ENCODE peak calls at places on chromosomes 16 and 17, in nine cellular contexts. H is endodermal cell; K is mammary epithelial cell; M is CD8-positive, alpha-beta T cell; W is GM23248; Q is adrenal gland; D is cardiac muscle cell; E is lung; S is GM23338. G is an unnamed sample. For H3K4me1 and H3K27me3, the result is how much of the 10 kb centered on the place peaks cover.

GRCh38 chr17:50274142-50274944 is at the start of gene TMEM92:
- DNase-seq in H (peak), K (no peak), M (no peak), W (peak), Q (no peak), D (no peak), E (peak), S (peak), G (peak)

GRCh38 chr16:75506107-75506506 is 10.9 kb upstream of the CHST6 start:
- DNase-seq in H (no peak), K (no peak), M (no peak), W (peak), Q (no peak), D (no peak), E (no peak), S (no peak), G (no peak)

GRCh38 chr17:43891851-43892671 is 15.3 kb downstream of the MPP2 start:
- DNase-seq in H (peak), K (no peak), M (no peak), W (peak), Q (no peak), D (no peak), E (no peak), S (peak), G (no peak)

GRCh38 chr16:53614346-53614745 is 89.3 kb downstream of the RPGRIP1L start:
- DNase-seq in H (no peak), K (no peak), M (no peak), W (peak), Q (no peak), D (peak), E (no peak), S (no peak), G (peak)

GRCh38 chr16:84730406-84731106 is 30.8 kb downstream of the USP10 start:
- DNase-seq in H (no peak), K (peak), M (no peak), W (peak), Q (peak), D (peak), E (peak), S (peak), G (peak)

GRCh38 chr16:88013091-88013609 is 61.9 kb downstream of the BANP start:
- DNase-seq in H (peak), K (no peak), M (no peak), W (no peak), Q (peak), D (no peak), E (no peak), S (no peak), G (peak)

GRCh38 chr17:44878627-44879221 is 20.5 kb downstream of the EFTUD2 start:
- DNase-seq in H (peak), K (no peak), M (no peak), W (peak), Q (peak), D (peak), E (no peak), S (peak), G (no peak)

GRCh38 chr16:22673463-22673862 is 140.5 kb upstream of the HS3ST2 start:
- DNase-seq in H (no peak), K (no peak), M (no peak), W (peak), Q (no peak), D (no peak), E (no peak), S (no peak), G (no peak)

GRCh38 chr16:53084736-53085538 is 30.1 kb downstream of the CHD9 start:
- DNase-seq in H (no peak), K (no peak), M (no peak), W (no peak), Q (no peak), D (peak), E (no peak), S (no peak), G (peak)

GRCh38 chr17:18041776-18042175 is 2.6 kb downstream of the GID4 start:
- DNase-seq in H (no peak), K (peak), M (no peak), W (peak), Q (no peak), D (peak), E (no peak), S (no peak), G (peak)

GRCh38 chr16:46996391-46996790 is 22.9 kb upstream of the DNAJA2 start:
- DNase-seq in H (peak), K (no peak), M (no peak), W (no peak), Q (no peak), D (peak), E (no peak), S (peak), G (no peak)

GRCh38 chr16:1941924-1942809 is 832 bp downstream of the MSRB1 start:
- DNase-seq in H (peak), K (peak), M (no peak), W (peak), Q (no peak), D (peak), E (peak), S (no peak), G (no peak)

GRCh38 chr17:4576729-4577322 is 7.5 kb upstream of the SMTNL2 start:
- DNase-seq in H (peak), K (no peak), M (no peak), W (no peak), Q (no peak), D (peak), E (no peak), S (peak), G (no peak)

GRCh38 chr16:24015923-24016322 is 180.1 kb downstream of the PRKCB start:
- DNase-seq in H (no peak), K (no peak), M (no peak), W (no peak), Q (no peak), D (no peak), E (no peak), S (peak), G (no peak)

GRCh38 chr16:24011237-24011636 is 175.5 kb downstream of the PRKCB start:
- DNase-seq in H (no peak), K (no peak), M (no peak), W (no peak), Q (no peak), D (no peak), E (no peak), S (no peak), G (no peak)

GRCh38 chr16:24013054-24013636 is 177.4 kb downstream of the PRKCB start:
- DNase-seq in H (no peak), K (no peak), M (no peak), W (no peak), Q (no peak), D (no peak), E (no peak), S (no peak), G (no peak)

GRCh38 chr16:24010440-24011089 is 174.8 kb downstream of the PRKCB start:
- DNase-seq in H (peak), K (peak), M (peak), W (peak), Q (peak), D (peak), E (peak), S (peak), G (peak)

GRCh38 chr16:24013733-24014645 is 178.2 kb downstream of the PRKCB start:
- DNase-seq in H (no peak), K (peak), M (peak), W (no peak), Q (no peak), D (no peak), E (no peak), S (no peak), G (no peak)
- H3K27ac ChIP-seq in H (no peak), K (no peak), M (peak), W (no peak), Q (no peak), D (no peak), E (no peak), S (no peak), G (no peak)

DNA sequence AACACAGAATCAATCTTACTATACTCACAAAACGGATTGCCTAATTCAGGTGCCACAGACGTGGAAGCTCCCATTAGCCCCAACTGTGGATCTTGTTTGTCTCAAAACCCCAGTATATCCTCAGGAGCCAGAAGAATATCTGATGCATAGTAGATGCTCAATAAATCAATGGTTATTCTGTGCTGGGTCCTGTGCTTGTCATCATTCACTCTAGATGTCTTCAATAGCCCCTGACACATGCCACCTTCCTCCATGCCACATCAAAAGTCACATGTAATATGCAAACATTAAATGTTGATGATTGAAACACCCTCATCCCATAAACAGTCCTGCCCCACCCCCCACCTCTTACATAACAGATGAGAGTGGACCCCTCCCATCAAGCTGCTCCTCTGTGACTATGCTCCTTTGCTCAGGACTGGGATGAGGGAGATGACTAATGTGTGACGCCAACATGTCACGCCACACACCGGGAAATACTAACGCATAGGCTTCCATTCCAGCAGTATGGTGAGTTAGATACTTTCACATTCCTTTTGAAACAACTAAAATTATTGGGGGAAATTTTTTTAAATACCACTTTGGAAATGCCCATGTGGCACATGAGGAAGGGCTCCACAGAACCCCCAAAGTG is 267.6 kb upstream of the SDK2 start:
- DNase-seq in H (peak), K (no peak), M (no peak), W (no peak), Q (no peak), D (no peak), E (no peak), S (no peak), G (no peak)
- H3K4me1 ChIP-seq in H (under half), K (under half), M (under half), W (under half), Q (under half), D (under half), E (under half), S (under half), G (under half)

DNA sequence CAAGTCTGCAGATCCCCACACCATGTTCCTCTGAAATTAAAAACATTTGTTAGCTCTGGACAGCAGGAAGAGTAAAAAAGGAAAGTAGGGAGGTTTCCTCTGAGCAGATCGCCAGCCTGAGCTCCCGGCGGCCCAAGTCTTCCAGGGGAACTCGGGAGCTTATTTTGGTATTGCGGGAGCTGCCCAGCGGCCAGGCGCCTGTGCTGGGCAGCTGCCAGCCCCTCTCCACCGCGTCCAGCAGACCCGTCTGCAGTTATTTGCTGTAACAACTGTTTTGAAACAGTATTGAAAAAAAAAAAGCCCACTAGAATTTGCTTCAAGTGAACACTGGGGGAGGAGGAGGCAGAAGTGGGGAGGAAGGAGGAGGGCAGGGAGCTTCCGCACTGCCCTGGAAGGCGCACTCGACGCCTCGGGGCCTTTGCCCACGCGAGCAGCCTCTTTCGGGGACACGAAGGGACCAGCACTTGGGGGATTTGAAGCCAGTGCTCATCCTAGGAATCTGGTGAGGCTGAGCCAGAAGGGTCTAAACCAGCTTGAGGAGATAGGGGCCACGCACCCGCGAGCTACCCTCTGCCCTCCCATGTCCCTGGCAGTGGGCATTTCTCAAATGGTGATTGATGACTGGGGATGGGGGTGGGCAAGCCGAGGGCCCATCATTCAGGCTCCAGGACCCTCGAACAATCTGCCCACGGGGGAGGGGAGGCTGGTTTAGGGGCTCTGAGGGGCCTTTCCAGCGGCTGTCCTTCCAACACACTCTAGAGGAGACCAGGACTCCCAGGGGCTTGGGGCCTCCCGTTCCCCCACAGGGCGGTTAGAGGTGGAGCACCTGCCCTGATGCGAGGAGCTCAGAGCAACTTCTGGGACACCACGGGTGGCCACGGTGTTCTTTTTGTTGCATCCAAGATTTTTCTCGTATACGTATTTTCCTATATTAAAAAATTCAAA is 3.0 kb upstream of the BAHCC1 start:
- DNase-seq in H (no peak), K (no peak), M (no peak), W (peak), Q (peak), D (peak), E (no peak), S (peak), G (no peak)
- H3K27me3 ChIP-seq in H (under half), K (under half), M (half or more), W (under half), Q (under half), D (under half), E (under half), S (half or more), G (under half)

GRCh38 chr17:36503456-36504155 is 17.1 kb downstream of the ZNHIT3 start:
- DNase-seq in H (peak), K (no peak), M (no peak), W (no peak), Q (no peak), D (no peak), E (no peak), S (no peak), G (no peak)
- H3K27ac ChIP-seq in H (no peak), K (no peak), M (no peak), W (no peak), Q (no peak), D (peak), E (no peak), S (no peak), G (no peak)

DNA sequence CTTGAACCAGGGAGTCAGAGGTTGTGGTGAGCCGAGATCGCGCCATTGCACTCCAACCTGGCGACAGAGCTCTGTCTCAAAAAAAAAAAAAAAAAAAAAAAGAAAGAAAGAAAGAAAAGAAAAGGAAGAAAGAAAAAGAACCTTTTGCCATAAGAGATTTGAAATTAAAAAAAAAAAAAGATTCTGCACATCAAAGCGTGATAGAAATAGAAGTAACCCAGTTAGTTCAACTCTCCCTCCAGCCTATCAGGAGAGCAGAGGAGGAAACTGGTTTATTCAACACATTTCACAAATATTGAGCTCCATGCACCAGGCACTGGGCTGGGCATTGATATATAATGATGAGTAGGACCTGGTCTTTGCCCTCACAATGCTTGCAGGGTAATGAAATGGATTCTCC is 2.4 kb upstream of the SOCS3 start:
- DNase-seq in H (no peak), K (no peak), M (no peak), W (no peak), Q (no peak), D (no peak), E (no peak), S (no peak), G (no peak)
- H3K4me1 ChIP-seq in H (under half), K (under half), M (under half), W (under half), Q (under half), D (under half), E (under half), S (half or more), G (under half)

G was measured in foreskin keratinocyte.